ENCODE peak calls at places on chromosomes 3 and 15, in eight cellular contexts. W is breast epithelium, L is HCT116, C is fibroblast of lung, Y is psoas muscle, V is testis, M is DND-41, Q is colonic mucosa. R is an unnamed sample.

GRCh38 chr3:144586382-144586781 is 614.8 kb downstream of the DIPK2A start:
- DNase-seq in W (no peak), L (no peak), C (peak; percentile 78), Y (no peak), V (no peak), M (no peak), Q (no peak), R (no peak)

GRCh38 chr3:4063916-4064592 is 239.1 kb upstream of the SETMAR start:
- DNase-seq in W (no peak), L (no peak), C (no peak), Y (no peak), V (no peak), M (no peak), Q (no peak), R (no peak)

GRCh38 chr3:14879161-14879888 is 60.6 kb downstream of the FGD5 start:
- DNase-seq in W (peak; percentile 46), L (no peak), C (peak; percentile 6), Y (peak; percentile 19), V (no peak), M (peak; percentile 93), Q (peak; percentile 56), R (no peak)

GRCh38 chr3:184073621-184074020 is 20.8 kb downstream of the HTR3C start:
- DNase-seq in W (no peak), L (no peak), C (no peak), Y (no peak), V (no peak), M (no peak), Q (no peak), R (no peak)

GRCh38 chr15:100249096-100249815 is 92.5 kb downstream of the ADAMTS17 start:
- DNase-seq in W (no peak), L (no peak), C (no peak), Y (no peak), V (peak; percentile 7), M (no peak), Q (no peak), R (peak; percentile 58)

GRCh38 chr15:65051266-65051665 is 6.1 kb downstream of the SLC51B start:
- DNase-seq in W (no peak), L (no peak), C (no peak), Y (no peak), V (no peak), M (no peak), Q (no peak), R (no peak)

GRCh38 chr3:16070707-16071106 is 103.8 kb upstream of the GALNT15 start:
- DNase-seq in W (no peak), L (no peak), C (no peak), Y (no peak), V (no peak), M (no peak), Q (no peak), R (no peak)

GRCh38 chr3:21326704-21327103 is 424.3 kb downstream of the ZNF385D start:
- DNase-seq in W (no peak), L (no peak), C (peak; percentile 5), Y (no peak), V (no peak), M (no peak), Q (no peak), R (no peak)

GRCh38 chr15:52337198-52337853 is 41.7 kb upstream of the MYO5C start:
- DNase-seq in W (no peak), L (no peak), C (peak; percentile 44), Y (no peak), V (no peak), M (no peak), Q (no peak), R (peak; percentile 66)

GRCh38 chr3:159762238-159762637 is 226.4 kb upstream of the IL12A start:
- DNase-seq in W (no peak), L (no peak), C (no peak), Y (no peak), V (no peak), M (no peak), Q (no peak), R (peak; percentile 63)

GRCh38 chr3:9945358-9945757 is 6.8 kb downstream of the PRRT3 start:
- DNase-seq in W (no peak), L (no peak), C (no peak), Y (no peak), V (no peak), M (no peak), Q (no peak), R (no peak)

GRCh38 chr15:71296032-71296686 is 180.9 kb downstream of the THSD4 start:
- DNase-seq in W (no peak), L (peak; percentile 91), C (peak; percentile 89), Y (no peak), V (no peak), M (no peak), Q (peak; percentile 68), R (no peak)

DNA sequence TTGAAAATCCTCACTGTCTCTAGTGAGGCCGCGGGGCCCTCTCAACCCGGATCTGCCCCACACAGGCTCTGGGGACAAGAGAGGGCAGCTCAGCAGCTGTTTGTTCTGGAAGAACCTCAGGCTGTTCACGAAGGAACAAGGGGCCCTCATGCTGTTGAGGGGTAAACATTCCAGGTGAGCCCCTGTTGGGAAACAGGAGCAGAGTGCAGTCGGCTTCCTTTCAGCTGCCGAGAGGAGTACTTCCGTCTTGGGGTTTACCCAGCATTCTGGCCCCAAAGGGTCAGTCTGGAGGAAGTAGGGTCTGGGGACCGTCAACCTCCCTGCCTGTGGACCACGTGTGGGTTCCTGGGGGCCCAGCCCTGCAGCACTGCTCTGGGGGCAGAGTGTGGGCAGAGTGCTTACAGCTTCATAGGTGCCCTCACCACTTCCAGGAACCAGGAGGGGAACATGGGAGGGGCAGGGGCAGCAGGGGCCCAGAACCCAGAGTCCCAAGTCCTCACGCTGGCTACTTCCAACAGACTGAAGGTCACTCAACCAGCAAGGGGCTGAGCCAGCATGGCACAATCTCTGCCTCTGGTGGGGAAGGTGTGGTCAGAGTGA is 49.2 kb upstream of the CTSH start:
- DNase-seq in W (no peak), L (no peak), C (no peak), Y (no peak), V (no peak), M (no peak), Q (no peak), R (peak; percentile 65)
- H3K27ac ChIP-seq in W (no peak overlapping the region), L (no peak overlapping the region), C (no peak overlapping the region), Y (no peak overlapping the region), V (no peak overlapping the region), M (no peak overlapping the region), Q (no peak overlapping the region), R (no peak overlapping the region)

GRCh38 chr3:152646004-152646403 is 188.9 kb upstream of the P2RY1 start:
- DNase-seq in W (no peak), L (no peak), C (no peak), Y (no peak), V (no peak), M (no peak), Q (no peak), R (no peak)
- TF ChIP-seq CTCF in W (no peak), L (no peak), C (no peak), Y (no peak), V (no peak), M (no peak), Q (no peak), R (no peak)

DNA sequence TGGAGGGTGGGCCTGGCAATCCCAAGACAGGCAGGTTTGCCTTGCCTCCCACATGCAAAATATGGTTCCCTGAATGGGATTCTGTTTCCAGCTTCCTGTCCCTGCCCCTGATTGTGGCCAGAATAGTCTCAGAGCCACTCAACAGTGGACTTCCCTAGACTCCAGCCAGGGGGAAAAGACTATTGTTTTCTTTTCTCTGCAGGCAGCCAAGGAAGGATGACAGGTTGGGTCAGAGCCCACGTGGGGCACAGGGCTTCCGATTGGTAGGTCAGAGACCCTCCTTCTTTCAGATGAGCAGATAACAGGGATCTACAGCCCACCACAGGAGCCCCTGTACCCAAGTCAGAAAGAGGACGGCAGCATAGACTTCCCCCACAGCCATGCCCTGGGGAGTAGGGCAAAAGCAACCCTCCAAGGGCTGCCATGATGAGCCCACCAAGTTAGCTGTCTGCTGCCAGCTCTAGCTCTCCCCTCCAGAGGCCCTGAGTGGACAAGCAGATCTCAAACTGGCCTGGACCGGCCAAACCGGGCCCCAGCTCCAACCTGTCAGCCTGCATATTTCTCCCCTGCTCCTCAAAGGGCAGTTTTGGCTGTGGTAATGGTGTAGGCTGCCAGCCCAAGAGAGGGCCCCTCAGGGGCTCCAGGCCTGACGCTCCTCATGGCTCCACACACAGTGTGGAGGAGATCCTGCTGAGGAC is 6.3 kb downstream of the TLR9 start:
- DNase-seq in W (peak; percentile 79), L (no peak), C (no peak), Y (no peak), V (no peak), M (no peak), Q (no peak), R (peak; percentile 81)
- H3K36me3 ChIP-seq in W (peaks cover under 1% of the 10 kb centered on the region), L (peaks cover 3% of the 10 kb centered on the region), C (peaks cover 4% of the 10 kb centered on the region), Y (no peaks in the 10 kb centered on the region), V (no peaks in the 10 kb centered on the region), M (peaks cover 18% of the 10 kb centered on the region), Q (no peaks in the 10 kb centered on the region), R (peaks cover 15% of the 10 kb centered on the region)

GRCh38 chr15:78880828-78881227 is 8.1 kb downstream of the MORF4L1 start:
- DNase-seq in W (no peak), L (no peak), C (peak; percentile 34), Y (no peak), V (no peak), M (no peak), Q (no peak), R (no peak)
- H3K27ac ChIP-seq in W (no peak overlapping the region), L (no peak overlapping the region), C (no peak overlapping the region), Y (no peak overlapping the region), V (no peak overlapping the region), M (no peak overlapping the region), Q (no peak overlapping the region), R (no peak overlapping the region)

DNA sequence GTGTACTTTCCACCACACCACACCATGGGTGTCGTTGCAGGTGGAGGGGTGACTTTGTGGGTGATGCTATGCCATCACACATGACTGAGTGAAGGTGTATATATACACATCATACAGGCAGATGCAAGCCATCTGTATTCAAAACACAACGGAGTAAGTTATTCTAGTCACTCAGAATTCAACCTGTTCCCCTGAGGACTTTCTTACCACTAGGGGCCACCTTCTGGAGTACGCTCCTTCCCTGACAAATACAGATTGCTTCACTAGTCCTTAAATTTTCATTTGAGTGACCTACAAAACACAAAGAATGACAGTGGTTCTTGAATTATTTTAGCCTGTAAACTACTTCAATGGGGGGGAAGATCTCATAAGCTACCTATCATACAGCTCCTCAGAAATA is 52.8 kb upstream of the NTRK3 start:
- DNase-seq in W (no peak), L (no peak), C (no peak), Y (no peak), V (no peak), M (no peak), Q (no peak), R (no peak)
- TF ChIP-seq CTCF in W (no peak), L (no peak), C (no peak), Y (no peak), V (no peak), M (no peak), Q (no peak), R (no peak)

GRCh38 chr15:89625716-89626115 is 29.6 kb downstream of the KIF7 start:
- DNase-seq in W (no peak), L (no peak), C (no peak), Y (no peak), V (no peak), M (no peak), Q (no peak), R (peak; percentile 73)
- H3K36me3 ChIP-seq in W (peaks cover 4% of the 10 kb centered on the region), L (peaks cover 87% of the 10 kb centered on the region), C (peaks cover 28% of the 10 kb centered on the region), Y (no peaks in the 10 kb centered on the region), V (no peaks in the 10 kb centered on the region), M (peaks cover 97% of the 10 kb centered on the region), Q (no peaks in the 10 kb centered on the region), R (peaks cover 83% of the 10 kb centered on the region)

R was measured in osteoblast.